ENCODE peak calls at places on chromosomes 5 and 9, in nine cellular contexts. One of them, this sample, is unnamed.
A peak's percentile ranks its signal among the peaks of the same experiment; 100 is the strongest.

GRCh38 chr9:72858089-72858912 is 94.6 kb downstream of the ALDH1A1 start:
- DNase-seq in AG04450: no peak
- DNase-seq in stomach: peak; percentile 59
- DNase-seq in AG10803: peak; percentile 28
- DNase-seq in AG04449: no peak
- DNase-seq in A549: peak; percentile 95
- DNase-seq in tibial nerve: no peak
- DNase-seq in AG09309: no peak
- DNase-seq in CD8-positive, alpha-beta T cell: no peak
- DNase-seq in this sample: peak; percentile 37

GRCh38 chr5:78760411-78761169 is 112.0 kb upstream of the LHFPL2 start:
- DNase-seq in AG04450: no peak
- DNase-seq in stomach: no peak
- DNase-seq in AG10803: no peak
- DNase-seq in AG04449: no peak
- DNase-seq in A549: peak; percentile 27
- DNase-seq in tibial nerve: no peak
- DNase-seq in AG09309: no peak
- DNase-seq in CD8-positive, alpha-beta T cell: no peak
- DNase-seq in this sample: no peak

GRCh38 chr9:69573666-69574456 is 98.3 kb downstream of the APBA1 start:
- DNase-seq in AG04450: peak; percentile 21
- DNase-seq in stomach: no peak
- DNase-seq in AG10803: peak; percentile 39
- DNase-seq in AG04449: peak; percentile 21
- DNase-seq in A549: no peak
- DNase-seq in tibial nerve: no peak
- DNase-seq in AG09309: no peak
- DNase-seq in CD8-positive, alpha-beta T cell: no peak
- DNase-seq in this sample: peak; percentile 75

GRCh38 chr9:69811329-69811989 is 9.2 kb upstream of the CFAP95 start:
- DNase-seq in AG04450: no peak
- DNase-seq in stomach: no peak
- DNase-seq in AG10803: no peak
- DNase-seq in AG04449: no peak
- DNase-seq in A549: no peak
- DNase-seq in tibial nerve: no peak
- DNase-seq in AG09309: no peak
- DNase-seq in CD8-positive, alpha-beta T cell: no peak
- DNase-seq in this sample: no peak

GRCh38 chr5:166907314-166907713 is 1384.1 kb upstream of the WWC1 start:
- DNase-seq in AG04450: no peak
- DNase-seq in stomach: no peak
- DNase-seq in AG10803: no peak
- DNase-seq in AG04449: no peak
- DNase-seq in A549: no peak
- DNase-seq in tibial nerve: no peak
- DNase-seq in AG09309: no peak
- DNase-seq in CD8-positive, alpha-beta T cell: no peak
- DNase-seq in this sample: peak; percentile 75

GRCh38 chr9:89304479-89305188 is 6.4 kb upstream of the CKS2 start:
- DNase-seq in AG04450: no peak
- DNase-seq in stomach: no peak
- DNase-seq in AG10803: no peak
- DNase-seq in AG04449: no peak
- DNase-seq in A549: no peak
- DNase-seq in tibial nerve: no peak
- DNase-seq in AG09309: peak; percentile 65
- DNase-seq in CD8-positive, alpha-beta T cell: no peak
- DNase-seq in this sample: no peak

GRCh38 chr9:131839281-131840084 is 99.6 kb upstream of the RAPGEF1 start:
- DNase-seq in AG04450: no peak
- DNase-seq in stomach: no peak
- DNase-seq in AG10803: peak; percentile 49
- DNase-seq in AG04449: no peak
- DNase-seq in A549: no peak
- DNase-seq in tibial nerve: no peak
- DNase-seq in AG09309: peak; percentile 2
- DNase-seq in CD8-positive, alpha-beta T cell: peak; percentile 18
- DNase-seq in this sample: peak; percentile 50

GRCh38 chr9:82939451-82939850 is 123.5 kb downstream of the RASEF start:
- DNase-seq in AG04450: no peak
- DNase-seq in stomach: peak; percentile 67
- DNase-seq in AG10803: no peak
- DNase-seq in AG04449: no peak
- DNase-seq in A549: peak; percentile 59
- DNase-seq in tibial nerve: no peak
- DNase-seq in AG09309: no peak
- DNase-seq in CD8-positive, alpha-beta T cell: no peak
- DNase-seq in this sample: no peak

GRCh38 chr5:155943516-155944407 is 383.2 kb upstream of the SGCD start:
- DNase-seq in AG04450: no peak
- DNase-seq in stomach: no peak
- DNase-seq in AG10803: peak; percentile 81
- DNase-seq in AG04449: no peak
- DNase-seq in A549: peak; percentile 70
- DNase-seq in tibial nerve: peak; percentile 28
- DNase-seq in AG09309: peak; percentile 34
- DNase-seq in CD8-positive, alpha-beta T cell: no peak
- DNase-seq in this sample: peak; percentile 44

GRCh38 chr5:89972901-89973300 is 436.7 kb downstream of the CETN3 start:
- DNase-seq in AG04450: no peak
- DNase-seq in stomach: no peak
- DNase-seq in AG10803: peak; percentile 37
- DNase-seq in AG04449: no peak
- DNase-seq in A549: no peak
- DNase-seq in tibial nerve: no peak
- DNase-seq in AG09309: no peak
- DNase-seq in CD8-positive, alpha-beta T cell: no peak
- DNase-seq in this sample: peak; percentile 66

GRCh38 chr5:96196890-96197289 is 235.2 kb upstream of the ELL2 start:
- DNase-seq in AG04450: no peak
- DNase-seq in stomach: no peak
- DNase-seq in AG10803: peak; percentile 70
- DNase-seq in AG04449: no peak
- DNase-seq in A549: no peak
- DNase-seq in tibial nerve: no peak
- DNase-seq in AG09309: no peak
- DNase-seq in CD8-positive, alpha-beta T cell: no peak
- DNase-seq in this sample: no peak

GRCh38 chr5:101580591-101580990 is 677.5 kb upstream of the ST8SIA4 start:
- DNase-seq in AG04450: no peak
- DNase-seq in stomach: no peak
- DNase-seq in AG10803: no peak
- DNase-seq in AG04449: no peak
- DNase-seq in A549: no peak
- DNase-seq in tibial nerve: no peak
- DNase-seq in AG09309: no peak
- DNase-seq in CD8-positive, alpha-beta T cell: no peak
- DNase-seq in this sample: no peak

GRCh38 chr5:16540421-16540820 is 74.8 kb upstream of the ZNF622 start:
- DNase-seq in AG04450: no peak
- DNase-seq in stomach: no peak
- DNase-seq in AG10803: peak; percentile 87
- DNase-seq in AG04449: peak; percentile 69
- DNase-seq in A549: no peak
- DNase-seq in tibial nerve: peak; percentile 38
- DNase-seq in AG09309: peak; percentile 64
- DNase-seq in CD8-positive, alpha-beta T cell: no peak
- DNase-seq in this sample: peak; percentile 28

GRCh38 chr5:14268236-14268701 is 125.1 kb downstream of the TRIO start:
- DNase-seq in AG04450: no peak
- DNase-seq in stomach: no peak
- DNase-seq in AG10803: peak; percentile 83
- DNase-seq in AG04449: peak; percentile 45
- DNase-seq in A549: peak; percentile 83
- DNase-seq in tibial nerve: no peak
- DNase-seq in AG09309: no peak
- DNase-seq in CD8-positive, alpha-beta T cell: no peak
- DNase-seq in this sample: peak; percentile 49

GRCh38 chr9:129349571-129349947 is 171.5 kb upstream of the IER5L start:
- DNase-seq in AG04450: no peak
- DNase-seq in stomach: no peak
- DNase-seq in AG10803: no peak
- DNase-seq in AG04449: no peak
- DNase-seq in A549: no peak
- DNase-seq in tibial nerve: no peak
- DNase-seq in AG09309: no peak
- DNase-seq in CD8-positive, alpha-beta T cell: no peak
- DNase-seq in this sample: no peak

GRCh38 chr9:129348890-129349570 is 171.0 kb upstream of the IER5L start:
- DNase-seq in AG04450: no peak
- DNase-seq in stomach: no peak
- DNase-seq in AG10803: no peak
- DNase-seq in AG04449: no peak
- DNase-seq in A549: no peak
- DNase-seq in tibial nerve: no peak
- DNase-seq in AG09309: no peak
- DNase-seq in CD8-positive, alpha-beta T cell: no peak
- DNase-seq in this sample: no peak

GRCh38 chr9:129351058-129351641 is 173.1 kb upstream of the IER5L start:
- DNase-seq in AG04450: no peak
- DNase-seq in stomach: no peak
- DNase-seq in AG10803: no peak
- DNase-seq in AG04449: no peak
- DNase-seq in A549: no peak
- DNase-seq in tibial nerve: no peak
- DNase-seq in AG09309: no peak
- DNase-seq in CD8-positive, alpha-beta T cell: no peak
- DNase-seq in this sample: no peak

GRCh38 chr9:129351642-129352151 is 173.6 kb upstream of the IER5L start:
- DNase-seq in AG04450: no peak
- DNase-seq in stomach: no peak
- DNase-seq in AG10803: no peak
- DNase-seq in AG04449: no peak
- DNase-seq in A549: no peak
- DNase-seq in tibial nerve: no peak
- DNase-seq in AG09309: no peak
- DNase-seq in CD8-positive, alpha-beta T cell: no peak
- DNase-seq in this sample: no peak

GRCh38 chr9:129350143-129350935 is 172.3 kb upstream of the IER5L start:
- DNase-seq in AG04450: no peak
- DNase-seq in stomach: no peak
- DNase-seq in AG10803: no peak
- DNase-seq in AG04449: no peak
- DNase-seq in A549: no peak
- DNase-seq in tibial nerve: no peak
- DNase-seq in AG09309: no peak
- DNase-seq in CD8-positive, alpha-beta T cell: no peak
- DNase-seq in this sample: no peak
- H3K4me3 ChIP-seq in AG04450: no peak overlapping the region
- H3K4me3 ChIP-seq in stomach: no peak overlapping the region
- H3K4me3 ChIP-seq in AG10803: no peak overlapping the region
- H3K4me3 ChIP-seq in AG04449: no peak overlapping the region
- H3K4me3 ChIP-seq in A549: no peak overlapping the region
- H3K4me3 ChIP-seq in tibial nerve: no peak overlapping the region
- H3K4me3 ChIP-seq in AG09309: no peak overlapping the region
- H3K4me3 ChIP-seq in CD8-positive, alpha-beta T cell: no peak overlapping the region
- H3K4me3 ChIP-seq in this sample: no peak overlapping the region

GRCh38 chr5:141863569-141864178 is 14.5 kb downstream of the PCDH1 start:
- DNase-seq in AG04450: no peak
- DNase-seq in stomach: no peak
- DNase-seq in AG10803: no peak
- DNase-seq in AG04449: no peak
- DNase-seq in A549: no peak
- DNase-seq in tibial nerve: no peak
- DNase-seq in AG09309: no peak
- DNase-seq in CD8-positive, alpha-beta T cell: no peak
- DNase-seq in this sample: no peak
- TF ChIP-seq CTCF in AG04450: no peak
- TF ChIP-seq CTCF in stomach: no peak
- TF ChIP-seq CTCF in AG10803: no peak
- TF ChIP-seq CTCF in AG04449: no peak
- TF ChIP-seq CTCF in A549: no peak
- TF ChIP-seq CTCF in tibial nerve: no peak
- TF ChIP-seq CTCF in AG09309: peak; percentile 22
- TF ChIP-seq CTCF in CD8-positive, alpha-beta T cell: no peak
- TF ChIP-seq CTCF in this sample: no peak

GRCh38 chr9:79571309-79572031 is at the start of gene TLE4:
- DNase-seq in AG04450: peak; percentile 100
- DNase-seq in stomach: peak; percentile 100
- DNase-seq in AG10803: peak; percentile 100
- DNase-seq in AG04449: peak; percentile 100
- DNase-seq in A549: peak; percentile 100
- DNase-seq in tibial nerve: peak; percentile 99
- DNase-seq in AG09309: peak; percentile 100
- DNase-seq in CD8-positive, alpha-beta T cell: peak; percentile 98
- DNase-seq in this sample: peak; percentile 100
- H3K4me3 ChIP-seq in AG04450: peak within 1 kb of the TSS; percentile 79
- H3K4me3 ChIP-seq in stomach: peak within 1 kb of the TSS; percentile 98
- H3K4me3 ChIP-seq in AG10803: peak within 1 kb of the TSS; percentile 83
- H3K4me3 ChIP-seq in AG04449: peak within 1 kb of the TSS; percentile 75
- H3K4me3 ChIP-seq in A549: peak within 1 kb of the TSS; percentile 94
- H3K4me3 ChIP-seq in tibial nerve: peak within 1 kb of the TSS; percentile 73
- H3K4me3 ChIP-seq in AG09309: peak within 1 kb of the TSS; percentile 75
- H3K4me3 ChIP-seq in CD8-positive, alpha-beta T cell: peak within 1 kb of the TSS; percentile 71
- H3K4me3 ChIP-seq in this sample: peak within 1 kb of the TSS; percentile 69

GRCh38 chr5:180116441-180117377 is 45.1 kb upstream of the RNF130 start:
- DNase-seq in AG04450: no peak
- DNase-seq in stomach: peak; percentile 32
- DNase-seq in AG10803: no peak
- DNase-seq in AG04449: no peak
- DNase-seq in A549: peak; percentile 40
- DNase-seq in tibial nerve: no peak
- DNase-seq in AG09309: no peak
- DNase-seq in CD8-positive, alpha-beta T cell: no peak
- DNase-seq in this sample: no peak
- TF ChIP-seq CTCF in AG04450: no peak
- TF ChIP-seq CTCF in stomach: peak; percentile 26
- TF ChIP-seq CTCF in AG10803: no peak
- TF ChIP-seq CTCF in AG04449: no peak
- TF ChIP-seq CTCF in A549: peak; percentile 47
- TF ChIP-seq CTCF in tibial nerve: no peak
- TF ChIP-seq CTCF in AG09309: no peak
- TF ChIP-seq CTCF in CD8-positive, alpha-beta T cell: no peak
- TF ChIP-seq CTCF in this sample: no peak